ENCODE peak calls at places on chromosome 1, in six cellular contexts. H is neuronal stem cell, Z is IMR-90, I is mesenchymal stem cell, J is mesendoderm, L is H9. R is an unnamed sample.
A peak's percentile ranks its signal among the peaks of the same experiment; 100 is the strongest.

GRCh38 chr1:93612510-93612909 is 69.1 kb downstream of the BCAR3 start:
- DNase-seq in I (no peak), H (no peak), J (no peak), L (no peak), Z (no peak), R (no peak)

GRCh38 chr1:34681481-34682451 is 73.1 kb upstream of the GJB5 start:
- DNase-seq in I (peak; percentile 0), J (peak; percentile 86), H (peak; percentile 44), Z (peak; percentile 28), L (peak; percentile 86), R (peak; percentile 38)

GRCh38 chr1:218401896-218402770 is 57.0 kb downstream of the TGFB2 start:
- DNase-seq in J (no peak), I (peak; percentile 91), L (peak; percentile 28), Z (peak; percentile 64), H (no peak), R (no peak)

GRCh38 chr1:44805311-44806024 is 1.7 kb downstream of the DYNLT4 start:
- DNase-seq in J (no peak), Z (no peak), L (peak; percentile 36), I (no peak), H (no peak), R (no peak)

GRCh38 chr1:59150537-59151386 is 146.1 kb upstream of the FGGY start:
- DNase-seq in L (no peak), J (peak; percentile 65), I (peak; percentile 100), H (no peak), Z (peak; percentile 100), R (no peak)

GRCh38 chr1:175742790-175743459 is 470 bp downstream of the TNR start:
- DNase-seq in Z (peak; percentile 16), L (peak; percentile 77), H (peak; percentile 65), J (peak; percentile 91), I (peak; percentile 77), R (peak; percentile 59)

GRCh38 chr1:29708818-29709710 is 472.7 kb downstream of the PTPRU start:
- DNase-seq in Z (peak; percentile 81), H (no peak), I (peak; percentile 64), J (peak; percentile 50), L (no peak), R (no peak)

GRCh38 chr1:165424454-165425283 is 20.3 kb downstream of the RXRG start:
- DNase-seq in H (no peak), L (no peak), Z (no peak), I (peak; percentile 34), J (no peak), R (no peak)

GRCh38 chr1:234322979-234323378 is 50.3 kb upstream of the COA6 start:
- DNase-seq in J (peak; percentile 89), I (no peak), L (peak; percentile 90), H (peak; percentile 24), Z (peak; percentile 17), R (peak; percentile 69)

GRCh38 chr1:197865809-197866208 is 36.6 kb upstream of the C1orf53 start:
- DNase-seq in Z (no peak), L (no peak), I (no peak), H (no peak), J (no peak), R (no peak)

GRCh38 chr1:31977361-31978131 is 36.1 kb upstream of the KHDRBS1 start:
- DNase-seq in J (peak; percentile 95), I (peak; percentile 66), L (peak; percentile 85), Z (peak; percentile 47), H (no peak), R (peak; percentile 64)

GRCh38 chr1:167404161-167404888 is 114.0 kb downstream of the CD247 start:
- DNase-seq in H (no peak), Z (no peak), I (no peak), L (no peak), J (no peak), R (no peak)

GRCh38 chr1:68329096-68329835 is 96.9 kb upstream of the WLS start:
- DNase-seq in J (no peak), H (no peak), L (no peak), I (no peak), Z (no peak), R (no peak)

GRCh38 chr1:209626633-209627348 is 25.4 kb downstream of the LAMB3 start:
- DNase-seq in H (no peak), Z (no peak), I (no peak), J (no peak), L (no peak), R (no peak)

GRCh38 chr1:235783148-235783776 is 83.4 kb downstream of the LYST start:
- DNase-seq in Z (peak; percentile 73), L (no peak), J (peak; percentile 56), I (peak; percentile 59), H (peak; percentile 6), R (no peak)

DNA sequence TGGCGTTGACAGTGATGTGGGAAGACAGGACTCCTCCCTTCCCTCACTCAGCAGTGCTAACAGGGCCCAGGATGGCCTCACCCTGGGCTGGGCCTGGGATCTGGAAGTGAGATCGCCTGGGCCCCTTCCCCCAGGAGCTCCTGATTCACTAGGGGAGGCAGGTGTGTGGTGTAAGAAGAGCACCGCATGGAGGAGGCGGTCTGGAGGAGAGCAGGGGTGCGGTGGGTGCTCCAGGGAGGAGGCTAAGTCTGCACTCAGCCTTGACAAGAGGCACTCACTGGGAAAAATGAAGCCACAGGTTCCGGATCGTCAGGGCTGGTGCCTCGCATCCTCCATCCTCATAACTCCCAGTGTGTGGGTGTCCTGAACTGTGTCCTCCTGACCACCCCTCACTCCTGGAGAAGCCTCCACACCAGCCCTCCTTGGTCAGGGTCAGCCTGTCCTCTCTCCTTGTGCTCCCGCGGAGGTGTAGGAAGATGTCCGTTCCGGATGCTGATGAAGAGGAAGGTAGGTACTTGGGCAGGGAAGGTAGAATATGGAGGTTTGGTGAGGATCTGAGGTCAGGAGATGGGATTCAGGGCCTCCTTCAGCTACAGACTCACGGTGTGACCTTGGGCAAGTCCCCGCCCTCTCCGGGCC is 142.1 kb upstream of the WNT4 start:
- DNase-seq in H (no peak), Z (no peak), L (no peak), I (no peak), J (no peak), R (no peak)
- H3K18ac ChIP-seq in H (no peak overlapping the region), Z (no peak overlapping the region), L (no peak overlapping the region), I (no peak overlapping the region), J (no peak overlapping the region), R (no peak overlapping the region)

GRCh38 chr1:221726331-221726692 is 15.6 kb downstream of the DUSP10 start:
- DNase-seq in I (no peak), J (no peak), Z (no peak), L (no peak), H (no peak), R (no peak)

GRCh38 chr1:221723918-221724263 is 18.0 kb downstream of the DUSP10 start:
- DNase-seq in Z (peak; percentile 43), H (no peak), J (peak; percentile 16), I (no peak), L (no peak), R (no peak)

GRCh38 chr1:221725683-221726330 is 16.1 kb downstream of the DUSP10 start:
- DNase-seq in I (peak; percentile 55), L (no peak), H (no peak), Z (peak; percentile 60), J (no peak), R (no peak)

GRCh38 chr1:221723018-221723917 is 18.6 kb downstream of the DUSP10 start:
- DNase-seq in Z (peak; percentile 82), H (no peak), L (no peak), I (peak; percentile 71), J (peak; percentile 74), R (no peak)

GRCh38 chr1:221724931-221725605 is 16.8 kb downstream of the DUSP10 start:
- DNase-seq in H (no peak), L (no peak), J (no peak), Z (peak; percentile 66), I (peak; percentile 88), R (no peak)
- H3K27ac ChIP-seq in H (no peak overlapping the region), L (no peak overlapping the region), J (no peak overlapping the region), Z (peak overlapping the region; percentile 50), I (peak overlapping the region; percentile 88), R (no peak overlapping the region)

GRCh38 chr1:54501849-54502248 is 46.2 kb upstream of the ACOT11 start:
- DNase-seq in Z (no peak), J (no peak), L (no peak), I (no peak), H (no peak), R (no peak)
- H3K18ac ChIP-seq in Z (no peak overlapping the region), J (no peak overlapping the region), L (no peak overlapping the region), I (no peak overlapping the region), H (no peak overlapping the region), R (no peak overlapping the region)

DNA sequence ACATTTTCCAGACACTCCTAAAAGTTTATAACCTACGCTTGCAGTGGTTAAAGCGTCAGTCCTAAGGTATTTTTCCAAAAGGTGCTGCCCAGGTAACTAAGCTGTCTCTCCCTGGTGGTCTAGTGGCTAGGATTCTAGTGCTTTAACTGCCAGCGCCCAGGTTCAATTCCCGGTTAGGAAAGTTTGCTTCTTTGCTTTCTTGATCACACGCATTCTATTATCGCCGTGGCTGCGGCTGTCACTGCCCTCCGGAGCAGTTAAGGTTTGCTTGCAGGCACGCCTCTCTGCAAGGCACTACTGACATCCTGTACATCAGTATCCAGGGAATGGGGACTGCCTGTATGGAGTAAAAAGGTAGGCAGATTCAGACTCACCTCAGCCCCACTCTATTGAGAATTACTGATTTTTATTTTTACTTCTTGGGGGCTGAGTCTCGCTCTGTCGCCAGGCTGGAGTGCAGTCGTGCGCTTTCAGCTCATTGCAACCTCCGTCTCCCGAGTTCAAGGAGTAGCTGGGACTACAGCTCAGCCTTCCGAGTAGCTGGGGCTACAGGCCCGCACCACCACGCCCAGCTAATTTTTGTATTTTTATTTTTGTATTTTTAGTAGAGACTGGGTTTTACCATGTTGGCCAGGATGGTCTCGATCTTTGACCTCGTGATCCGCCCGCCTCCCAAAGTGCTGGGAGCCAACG is 53.2 kb upstream of the CFAP126 start:
- DNase-seq in L (peak; percentile 74), H (no peak), J (peak; percentile 87), I (peak; percentile 27), Z (peak; percentile 3), R (peak; percentile 68)
- H3K27ac ChIP-seq in L (no peak overlapping the region), H (no peak overlapping the region), J (no peak overlapping the region), I (no peak overlapping the region), Z (no peak overlapping the region), R (no peak overlapping the region)

GRCh38 chr1:26786437-26787380 is 1.0 kb upstream of the PIGV start:
- DNase-seq in L (peak; percentile 69), I (peak; percentile 88), J (peak; percentile 89), Z (peak; percentile 86), H (no peak), R (peak; percentile 63)
- H3K18ac ChIP-seq in L (no peak overlapping the region), I (peak overlapping the region; percentile 99), J (peak overlapping the region; percentile 75), Z (peak overlapping the region; percentile 97), H (peak overlapping the region; percentile 74), R (peak overlapping the region; percentile 81)

GRCh38 chr1:8947127-8947691 is 1.5 kb downstream of the CA6 start:
- DNase-seq in I (no peak), Z (no peak), J (no peak), H (no peak), L (no peak), R (no peak)
- H3K27ac ChIP-seq in I (no peak overlapping the region), Z (no peak overlapping the region), J (no peak overlapping the region), H (no peak overlapping the region), L (no peak overlapping the region), R (no peak overlapping the region)

DNA sequence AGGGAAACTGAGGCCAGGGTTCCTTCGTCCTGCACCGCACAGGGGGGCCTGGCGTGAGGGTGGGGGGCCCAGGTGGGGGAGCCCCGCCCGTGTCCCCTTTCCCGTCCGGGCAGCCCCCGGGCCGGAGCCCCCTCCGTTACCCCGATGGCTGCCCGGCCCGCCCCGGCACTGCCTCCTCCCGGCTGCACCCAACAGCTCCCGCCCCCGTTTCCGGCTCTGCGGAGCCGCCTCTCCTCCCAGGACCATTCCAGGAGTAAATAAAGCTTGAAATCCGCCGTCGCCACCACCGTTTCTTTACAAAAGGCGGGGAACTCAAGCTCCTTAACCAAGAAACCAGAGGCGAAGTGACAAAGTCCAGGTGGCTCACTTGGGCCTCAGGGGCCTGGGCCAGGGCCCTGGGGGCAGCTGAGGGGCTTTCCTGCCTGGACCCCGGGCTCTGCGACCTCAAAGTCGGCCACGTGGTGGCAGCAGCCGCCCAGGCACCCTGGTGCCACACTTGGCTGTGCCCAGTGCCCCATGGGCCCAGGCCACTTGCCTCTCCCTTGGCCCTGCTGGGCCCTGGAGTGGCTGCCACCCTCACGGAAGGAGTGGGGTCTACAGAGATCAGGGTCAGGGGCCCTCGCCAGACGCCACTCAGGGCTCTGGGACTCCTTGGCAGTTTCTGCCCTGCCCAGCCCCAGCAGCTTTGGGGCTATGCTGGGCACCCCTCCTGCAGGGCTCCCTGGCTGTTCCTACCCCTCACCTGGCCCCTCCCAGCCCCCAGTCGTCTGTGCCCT is 514 bp upstream of the FAAP20 start:
- DNase-seq in L (peak; percentile 90), H (peak; percentile 78), J (peak; percentile 91), I (peak; percentile 92), Z (peak; percentile 77), R (peak; percentile 95)
- H3K18ac ChIP-seq in L (no peak overlapping the region), H (peak overlapping the region; percentile 95), J (peak overlapping the region; percentile 90), I (peak overlapping the region; percentile 92), Z (peak overlapping the region; percentile 63), R (peak overlapping the region; percentile 90)